ENCODE peak calls at places on chromosome X, in six cellular contexts. C, H, G, M, D and J are unnamed samples. For H3K9me3 and H3K4me1, the result is how much of the 10 kb centered on the place peaks cover.

GRCh38 chrX:5829060-5829459 is 399.6 kb downstream of the NLGN4X start:
- DNase-seq in C (no peak), H (no peak), G (no peak), M (no peak), D (no peak), J (no peak)

GRCh38 chrX:124030520-124030919 is 69.0 kb downstream of the STAG2 start:
- DNase-seq in C (no peak), H (no peak), G (no peak), M (no peak), D (no peak), J (no peak)

GRCh38 chrX:136310411-136310810 is 9.6 kb downstream of the ADGRG4 start:
- DNase-seq in C (peak), H (no peak), G (no peak), M (no peak), D (no peak), J (no peak)

GRCh38 chrX:117510453-117510852 is 606.2 kb downstream of the KLHL13 start:
- DNase-seq in C (no peak), H (no peak), G (no peak), M (no peak), D (no peak), J (no peak)

GRCh38 chrX:9343971-9344370 is 120.9 kb upstream of the TBL1X start:
- DNase-seq in C (no peak), H (no peak), G (no peak), M (no peak), D (no peak), J (no peak)

GRCh38 chrX:68462653-68463052 is 29.4 kb upstream of the OPHN1 start:
- DNase-seq in C (peak), H (no peak), G (no peak), M (peak), D (no peak), J (peak)

GRCh38 chrX:148878371-148878770 is 378.0 kb downstream of the AFF2 start:
- DNase-seq in C (peak), H (no peak), G (no peak), M (no peak), D (no peak), J (no peak)

GRCh38 chrX:153226344-153227190 is 47.5 kb downstream of the MAGEA1 start:
- DNase-seq in C (peak), H (no peak), G (no peak), M (peak), D (no peak), J (no peak)

GRCh38 chrX:38862100-38862499 is 60.8 kb downstream of the MID1IP1 start:
- DNase-seq in C (no peak), H (no peak), G (no peak), M (no peak), D (no peak), J (no peak)

GRCh38 chrX:130330706-130331105 is 9.0 kb upstream of the SLC25A14 start:
- DNase-seq in C (peak), H (peak), G (peak), M (peak), D (peak), J (peak)

GRCh38 chrX:127552571-127552970 is 499.6 kb downstream of the ACTRT1 start:
- DNase-seq in C (no peak), H (no peak), G (no peak), M (no peak), D (no peak), J (no peak)

GRCh38 chrX:136630881-136631280 is 17.1 kb upstream of the CD40LG start:
- DNase-seq in C (no peak), H (no peak), G (no peak), M (no peak), D (no peak), J (no peak)

GRCh38 chrX:153464116-153464515 is 6.3 kb downstream of the HAUS7 start:
- DNase-seq in C (no peak), H (no peak), G (no peak), M (no peak), D (no peak), J (no peak)

GRCh38 chrX:133151320-133151719 is 54.4 kb upstream of the USP26 start:
- DNase-seq in C (no peak), H (no peak), G (no peak), M (no peak), D (no peak), J (no peak)

GRCh38 chrX:145821291-145821897 is 3.8 kb downstream of the SLITRK2 start:
- DNase-seq in C (no peak), H (no peak), G (no peak), M (no peak), D (no peak), J (no peak)

GRCh38 chrX:19912-20571 is 261.1 kb upstream of the PLCXD1 start:
- DNase-seq in C (peak), H (no peak), G (no peak), M (no peak), D (no peak), J (no peak)

GRCh38 chrX:8988456-8988855 is 45.5 kb downstream of the FAM9B start:
- DNase-seq in C (peak), H (peak), G (peak), M (no peak), D (no peak), J (no peak)

GRCh38 chrX:44203791-44204190 is 139.7 kb downstream of the EFHC2 start:
- DNase-seq in C (no peak), H (no peak), G (no peak), M (peak), D (no peak), J (no peak)

GRCh38 chrX:120753413-120754251 is 122.0 kb downstream of the CT47B1 start:
- DNase-seq in C (no peak), H (no peak), G (no peak), M (no peak), D (no peak), J (no peak)

GRCh38 chrX:50081282-50081955 is 119.4 kb downstream of the AKAP4 start:
- DNase-seq in C (peak), H (peak), G (peak), M (no peak), D (no peak), J (no peak)

GRCh38 chrX:82585868-82586267 is 922.2 kb upstream of the POU3F4 start:
- DNase-seq in C (no peak), H (no peak), G (no peak), M (no peak), D (no peak), J (no peak)

GRCh38 chrX:71492086-71493065 is 40.5 kb upstream of the OGT start:
- DNase-seq in C (no peak), H (peak), G (peak), M (no peak), D (peak), J (peak)

GRCh38 chrX:18649498-18649951 is 22.4 kb downstream of the RS1 start:
- DNase-seq in C (no peak), H (no peak), G (no peak), M (no peak), D (no peak), J (no peak)

GRCh38 chrX:12955882-12956703 is 18.8 kb upstream of the TMSB4X start:
- DNase-seq in C (peak), H (peak), G (peak), M (peak), D (peak), J (peak)

GRCh38 chrX:112779139-112779538 is 61.5 kb downstream of the AMOT start:
- DNase-seq in C (no peak), H (no peak), G (no peak), M (no peak), D (no peak), J (no peak)

GRCh38 chrX:46961097-46961496 is 48.9 kb downstream of the JADE3 start:
- DNase-seq in C (no peak), H (no peak), G (no peak), M (no peak), D (no peak), J (no peak)

GRCh38 chrX:44828008-44828605 is 15.7 kb upstream of the DUSP21 start:
- DNase-seq in C (peak), H (no peak), G (peak), M (peak), D (no peak), J (no peak)

GRCh38 chrX:9611436-9612145 is 146.7 kb downstream of the TBL1X start:
- DNase-seq in C (peak), H (no peak), G (no peak), M (no peak), D (no peak), J (no peak)

GRCh38 chrX:13666836-13667235 is 13.9 kb downstream of the TCEANC start:
- DNase-seq in C (no peak), H (peak), G (no peak), M (no peak), D (no peak), J (no peak)

GRCh38 chrX:1159515-1159914 is 52.9 kb downstream of the CRLF2 start:
- DNase-seq in C (no peak), H (no peak), G (no peak), M (no peak), D (no peak), J (no peak)
- H3K9me3 ChIP-seq in C (under half), H (under half), G (under half), M (under half), D (under half), J (under half)

GRCh38 chrX:139203681-139204575 is 326.6 kb upstream of the F9 start:
- DNase-seq in C (no peak), H (no peak), G (peak), M (no peak), D (no peak), J (no peak)
- H3K4me3 ChIP-seq in C (peak), H (peak), G (peak), M (no peak), D (no peak), J (peak)

GRCh38 chrX:48470833-48471118 is 716 bp upstream of the SLC38A5 start:
- DNase-seq in C (no peak), H (no peak), G (no peak), M (no peak), D (no peak), J (no peak)
- H3K4me1 ChIP-seq in C (under half), H (under half), G (under half), M (under half), D (under half), J (under half)

GRCh38 chrX:116009348-116009747 is 161.2 kb upstream of the AGTR2 start:
- DNase-seq in C (no peak), H (no peak), G (no peak), M (no peak), D (no peak), J (no peak)
- H3K9me3 ChIP-seq in C (under half), H (under half), G (under half), M (under half), D (under half), J (under half)

GRCh38 chrX:63784902-63785692 is at the start of gene ARHGEF9:
- DNase-seq in C (peak), H (peak), G (no peak), M (no peak), D (no peak), J (peak)
- H3K4me3 ChIP-seq in C (peak), H (peak), G (peak), M (no peak), D (no peak), J (no peak)

GRCh38 chrX:100743009-100743615 is 11.2 kb upstream of the SYTL4 start:
- DNase-seq in C (peak), H (no peak), G (no peak), M (no peak), D (no peak), J (no peak)
- H3K4me1 ChIP-seq in C (under half), H (under half), G (under half), M (under half), D (under half), J (under half)

GRCh38 chrX:25019707-25020390 is 4.1 kb upstream of the ARX start:
- DNase-seq in C (no peak), H (no peak), G (no peak), M (no peak), D (no peak), J (no peak)
- H3K9me3 ChIP-seq in C (under half), H (under half), G (under half), M (under half), D (under half), J (under half)